ENCODE peak calls at places on chromosomes 6 and 20, in nine cellular contexts. D is C1 segment of cervical spinal cord; Q is hypothalamus; E is NB4; W is stimulated activated CD4-positive, alpha-beta T cell treated with anti-CD3 and anti-CD28 coated beads, Interleukin-4, amount 100 ng/mL, for 24 hours; U is HCEC 1CT; M is fibroblast of mammary gland; T is substantia nigra; V is naive B cell. R is an unnamed sample.

GRCh38 chr6:34317882-34318491 is 69.2 kb upstream of the SMIM29 start:
- DNase-seq in U (no peak), W (no peak), D (no peak), T (no peak), Q (no peak), E (no peak), V (no peak), M (no peak), R (no peak)

GRCh38 chr20:48904566-48905321 is 16.8 kb upstream of the ARFGEF2 start:
- DNase-seq in V (peak), M (peak), D (no peak), E (peak), U (peak), W (peak), Q (no peak), T (no peak), R (peak)

GRCh38 chr20:62137092-62137384 is 6.2 kb downstream of the PSMA7 start:
- DNase-seq in D (no peak), W (no peak), V (no peak), E (no peak), M (no peak), Q (no peak), U (no peak), T (no peak), R (no peak)

GRCh38 chr6:40822619-40823018 is 216.4 kb downstream of the UNC5CL start:
- DNase-seq in W (no peak), V (no peak), E (no peak), U (no peak), T (no peak), D (no peak), Q (no peak), M (no peak), R (no peak)

GRCh38 chr6:42200035-42200434 is 5.3 kb upstream of the GUCA1B start:
- DNase-seq in T (no peak), D (no peak), Q (no peak), E (no peak), M (peak), V (no peak), W (no peak), U (peak), R (peak)

GRCh38 chr6:122372647-122373046 is 26.8 kb upstream of the HSF2 start:
- DNase-seq in D (no peak), U (peak), V (no peak), T (no peak), Q (no peak), M (peak), W (no peak), E (peak), R (no peak)

GRCh38 chr6:83429857-83430605 is 820 bp downstream of the ME1 start:
- DNase-seq in V (no peak), D (no peak), U (peak), M (peak), T (no peak), W (no peak), Q (no peak), E (peak), R (no peak)

GRCh38 chr20:62887147-62887859 is 25.7 kb upstream of the TCFL5 start:
- DNase-seq in V (no peak), U (peak), Q (no peak), M (peak), D (no peak), E (no peak), W (no peak), T (no peak), R (no peak)

GRCh38 chr6:43707767-43708166 is 20.2 kb upstream of the MRPS18A start:
- DNase-seq in U (no peak), V (no peak), T (no peak), D (no peak), E (no peak), Q (no peak), M (no peak), W (no peak), R (no peak)

GRCh38 chr6:138161434-138162103 is at the start of gene ARFGEF3:
- DNase-seq in M (peak), W (peak), T (peak), V (peak), U (peak), D (peak), Q (peak), E (peak), R (peak)

GRCh38 chr6:2378891-2379652 is 133.7 kb upstream of the GMDS start:
- DNase-seq in E (peak), M (peak), D (no peak), Q (no peak), T (no peak), V (no peak), W (no peak), U (peak), R (no peak)

GRCh38 chr20:555933-556332 is 12.3 kb upstream of the CSNK2A1 start:
- DNase-seq in U (no peak), T (no peak), E (no peak), Q (no peak), D (no peak), M (no peak), V (no peak), W (no peak), R (no peak)

GRCh38 chr6:63799813-63800212 is 164.2 kb downstream of the PHF3 start:
- DNase-seq in E (no peak), W (no peak), T (no peak), D (no peak), M (no peak), U (no peak), Q (no peak), V (no peak), R (no peak)

GRCh38 chr6:74048387-74048786 is 352.4 kb downstream of the CD109 start:
- DNase-seq in V (no peak), M (no peak), D (no peak), W (no peak), U (no peak), Q (no peak), E (no peak), T (no peak), R (no peak)

GRCh38 chr6:15313367-15313766 is 67.5 kb downstream of the JARID2 start:
- DNase-seq in D (peak), U (no peak), Q (peak), E (no peak), M (no peak), T (no peak), V (no peak), W (no peak), R (peak)

R was measured in dorsolateral prefrontal cortex.